ENCODE peak calls at places on chromosomes 5 and 9, in four cellular contexts. Q, A, B and P are unnamed samples.

GRCh38 chr5:139960723-139961383 is 82.2 kb downstream of the NRG2 start:
- DNase-seq in Q (no peak), B (no peak), A (no peak), P (no peak)

GRCh38 chr5:24765219-24765618 is 120.4 kb upstream of the CDH10 start:
- DNase-seq in A (no peak), B (no peak), Q (no peak), P (no peak)

GRCh38 chr5:37043693-37044092 is 167.1 kb downstream of the NIPBL start:
- DNase-seq in B (no peak), Q (no peak), A (peak; percentile 24), P (no peak)

GRCh38 chr9:109441296-109441695 is 56.8 kb downstream of the PTPN3 start:
- DNase-seq in A (peak; percentile 29), Q (no peak), B (no peak), P (no peak)

GRCh38 chr9:84278131-84278530 is 62.4 kb downstream of the SLC28A3 start:
- DNase-seq in B (peak; percentile 28), Q (no peak), A (no peak), P (peak; percentile 66)

GRCh38 chr5:5420251-5420650 is 2.2 kb upstream of the ICE1 start:
- DNase-seq in B (no peak), Q (no peak), A (no peak), P (no peak)

GRCh38 chr9:136769710-136770191 is 5.4 kb upstream of the LCN15 start:
- DNase-seq in B (no peak), A (peak; percentile 58), Q (no peak), P (no peak)

GRCh38 chr9:99633260-99633659 is 188.4 kb upstream of the NR4A3 start:
- DNase-seq in Q (no peak), A (no peak), B (no peak), P (no peak)

GRCh38 chr5:90055831-90056328 is 353.7 kb downstream of the CETN3 start:
- DNase-seq in A (peak; percentile 5), Q (peak; percentile 77), B (peak; percentile 86), P (no peak)

GRCh38 chr9:130137870-130138653 is 34.1 kb upstream of the NCS1 start:
- DNase-seq in A (peak; percentile 51), B (peak; percentile 94), Q (peak; percentile 82), P (peak; percentile 45)

GRCh38 chr9:14670718-14671117 is 22.5 kb downstream of the ZDHHC21 start:
- DNase-seq in Q (no peak), A (no peak), B (no peak), P (no peak)

GRCh38 chr9:38024036-38024681 is 44.9 kb downstream of the SHB start:
- DNase-seq in B (peak; percentile 63), A (peak; percentile 42), Q (no peak), P (peak; percentile 59)

GRCh38 chr9:86022687-86023266 is 76.6 kb downstream of the GOLM1 start:
- DNase-seq in B (no peak), A (no peak), Q (no peak), P (no peak)

GRCh38 chr9:93959739-93960154 is 4.6 kb upstream of the BARX1 start:
- DNase-seq in B (no peak), A (no peak), Q (no peak), P (no peak)

GRCh38 chr5:146772881-146773440 is 105.6 kb downstream of the PPP2R2B start:
- DNase-seq in A (no peak), Q (no peak), B (no peak), P (no peak)

GRCh38 chr5:148145916-148146315 is 22.4 kb upstream of the SPINK14 start:
- DNase-seq in B (no peak), A (no peak), Q (no peak), P (peak; percentile 76)

GRCh38 chr5:40937064-40937463 is 27.8 kb downstream of the C7 start:
- DNase-seq in Q (no peak), A (no peak), B (no peak), P (no peak)

GRCh38 chr5:11607944-11608343 is 296.3 kb downstream of the CTNND2 start:
- DNase-seq in A (no peak), B (no peak), Q (no peak), P (no peak)

GRCh38 chr5:66689522-66690220 is 93.5 kb downstream of the MAST4 start:
- DNase-seq in Q (no peak), B (no peak), A (no peak), P (no peak)
- H3K4me3 ChIP-seq in Q (no peak overlapping the region), B (no peak overlapping the region), A (no peak overlapping the region), P (no peak overlapping the region)

DNA sequence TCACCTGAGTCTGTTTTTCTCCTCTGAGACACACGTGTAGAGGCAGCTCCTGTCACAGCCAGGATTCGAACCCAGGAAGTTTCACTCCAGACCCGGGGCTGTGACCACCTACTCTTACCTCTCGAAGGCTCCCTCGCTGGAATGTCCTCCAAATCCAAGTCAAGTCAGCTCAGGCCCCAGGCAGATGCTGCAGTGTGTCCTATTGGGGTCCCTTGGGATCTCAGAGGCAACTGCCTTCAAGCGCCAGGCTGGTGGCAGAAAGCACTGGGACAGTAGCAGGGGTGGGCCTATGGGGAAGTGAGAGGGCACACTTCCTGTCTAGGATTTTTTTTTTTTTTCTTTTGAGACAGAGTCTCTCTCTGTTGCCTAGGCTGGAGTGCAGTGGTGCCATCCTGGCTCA is 762 bp upstream of the ST6GALNAC4 start:
- DNase-seq in Q (no peak), A (no peak), B (no peak), P (no peak)
- H3K4me3 ChIP-seq in Q (no peak overlapping the region), A (no peak overlapping the region), B (no peak overlapping the region), P (no peak overlapping the region)

DNA sequence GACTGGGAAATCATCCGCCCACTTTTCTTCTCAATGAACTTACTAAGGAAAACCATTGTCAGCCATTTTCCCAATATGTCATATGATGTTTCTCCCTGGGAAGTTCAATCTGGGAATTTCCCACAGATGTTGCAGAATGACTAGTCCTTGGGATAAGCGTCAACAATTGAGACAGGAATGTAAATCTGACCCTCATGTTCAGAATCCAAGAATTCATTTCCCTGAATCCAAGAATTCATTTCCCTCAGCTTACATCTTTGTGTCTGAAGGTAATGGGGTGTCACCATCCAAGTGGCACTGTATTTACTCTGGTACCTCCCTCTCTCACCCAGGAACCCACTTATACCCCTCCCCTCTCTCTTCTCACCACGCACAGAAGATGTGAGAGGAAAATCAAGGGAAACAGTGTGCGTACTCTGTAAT is 7.4 kb downstream of the KLF9 start:
- DNase-seq in A (peak; percentile 35), Q (peak; percentile 93), B (peak; percentile 81), P (no peak)
- H3K4me3 ChIP-seq in A (no peak overlapping the region), Q (no peak overlapping the region), B (no peak overlapping the region), P (no peak overlapping the region)

GRCh38 chr9:110990481-110990880 is 47.8 kb downstream of the LPAR1 start:
- DNase-seq in A (no peak), Q (no peak), B (no peak), P (no peak)

GRCh38 chr9:110997847-110998246 is 40.4 kb downstream of the LPAR1 start:
- DNase-seq in A (no peak), Q (no peak), B (no peak), P (peak; percentile 17)

GRCh38 chr9:110996436-110997224 is 41.6 kb downstream of the LPAR1 start:
- DNase-seq in B (no peak), A (no peak), Q (peak; percentile 38), P (peak; percentile 13)

GRCh38 chr9:110995511-110996340 is 42.5 kb downstream of the LPAR1 start:
- DNase-seq in A (no peak), B (no peak), Q (no peak), P (no peak)

DNA sequence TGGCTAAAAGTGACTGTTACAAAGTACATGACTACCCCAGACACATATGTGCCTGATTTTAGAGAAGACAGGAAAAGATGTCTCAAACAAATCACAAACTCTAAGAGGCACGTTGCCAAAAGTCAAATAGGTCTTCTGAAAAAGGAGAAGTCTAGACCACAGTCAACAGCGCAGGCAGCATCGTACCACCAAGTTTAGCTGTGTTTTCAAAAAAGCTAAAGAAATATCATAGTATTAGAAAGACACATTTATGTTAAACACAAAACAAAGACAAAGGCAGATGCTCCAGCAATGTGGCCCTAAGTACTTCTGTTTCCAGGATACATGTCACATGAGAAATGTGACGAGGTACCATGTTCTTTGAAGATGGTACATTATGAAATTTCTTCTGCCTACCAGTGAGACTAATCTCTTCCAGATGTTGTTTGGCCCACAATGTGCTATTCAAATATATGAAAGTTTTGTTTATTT is 43.5 kb downstream of the LPAR1 start:
- DNase-seq in B (no peak), A (no peak), Q (no peak), P (no peak)
- H3K4me3 ChIP-seq in B (no peak overlapping the region), A (no peak overlapping the region), Q (no peak overlapping the region), P (no peak overlapping the region)

GRCh38 chr5:10352404-10353240 is 873 bp upstream of the MARCHF6 start:
- DNase-seq in Q (no peak), B (peak; percentile 36), A (no peak), P (no peak)

GRCh38 chr5:10354048-10354872 is 765 bp downstream of the MARCHF6 start:
- DNase-seq in Q (no peak), A (peak; percentile 74), B (peak; percentile 41), P (peak; percentile 64)

GRCh38 chr5:10353241-10354047 is at the start of gene MARCHF6:
- DNase-seq in Q (no peak), B (peak; percentile 81), A (peak; percentile 93), P (peak; percentile 97)

GRCh38 chr5:10351199-10351881 is 2.2 kb upstream of the MARCHF6 start:
- DNase-seq in Q (no peak), A (no peak), B (peak; percentile 90), P (peak; percentile 30)

GRCh38 chr5:10351882-10352395 is 1.6 kb upstream of the MARCHF6 start:
- DNase-seq in Q (no peak), B (no peak), A (no peak), P (no peak)
- H3K4me3 ChIP-seq in Q (no peak overlapping the region), B (no peak overlapping the region), A (no peak overlapping the region), P (no peak overlapping the region)

GRCh38 chr5:134873987-134874830 is at the start of gene TXNDC15:
- DNase-seq in Q (peak; percentile 31), B (peak; percentile 81), A (peak; percentile 89), P (peak; percentile 91)
- H3K4me3 ChIP-seq in Q (peak within 1 kb of the TSS; percentile 93), B (peak within 1 kb of the TSS; percentile 97), A (peak within 1 kb of the TSS; percentile 78), P (peak within 1 kb of the TSS; percentile 71)

GRCh38 chr5:86716121-86716520 is 98.4 kb downstream of the COX7C start:
- DNase-seq in A (no peak), B (no peak), Q (no peak), P (no peak)
- H3K4me3 ChIP-seq in A (no peak overlapping the region), B (no peak overlapping the region), Q (no peak overlapping the region), P (no peak overlapping the region)

DNA sequence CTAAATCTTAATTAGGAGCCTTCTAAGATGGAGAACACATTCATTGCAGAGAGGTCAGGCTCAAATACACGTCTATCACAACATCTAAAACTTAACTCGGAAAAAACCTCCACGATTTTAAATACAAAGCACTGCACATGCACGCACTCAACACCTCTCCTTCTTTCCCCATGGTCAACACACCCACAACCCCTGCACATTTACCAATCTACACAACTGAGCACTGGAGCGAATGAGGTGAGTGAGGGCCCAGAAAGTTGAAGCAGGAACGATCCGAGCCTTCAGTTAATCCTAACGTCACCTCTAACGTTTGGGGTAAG is 278 bp upstream of the NIPSNAP3A start:
- DNase-seq in B (no peak), Q (no peak), A (no peak), P (no peak)
- H3K4me3 ChIP-seq in B (peak overlapping the region; percentile 83), Q (peak overlapping the region; percentile 80), A (peak overlapping the region; percentile 87), P (peak overlapping the region; percentile 82)